ENCODE peak calls at places on chromosome 21, in nine cellular contexts. E is esophagus squamous epithelium; X is heart left ventricle; Z is posterior cingulate gyrus; Q is BJ; R is CD4-positive, alpha-beta T cell; H is GM12892; O is SJSA1; A is Right ventricle myocardium inferior. D is an unnamed sample.

GRCh38 chr21:33434770-33435360 is 31.7 kb downstream of the IFNGR2 start:
- DNase-seq in E (no peak), X (no peak), Z (no peak), Q (peak), R (no peak), H (peak), O (peak), A (no peak), D (no peak)

GRCh38 chr21:34881421-34881820 is 167.7 kb downstream of the RUNX1 start:
- DNase-seq in E (no peak), X (no peak), Z (no peak), Q (no peak), R (no peak), H (no peak), O (peak), A (no peak), D (no peak)

GRCh38 chr21:45515241-45516061 is 26.8 kb downstream of the SLC19A1 start:
- DNase-seq in E (no peak), X (no peak), Z (no peak), Q (no peak), R (no peak), H (no peak), O (no peak), A (peak), D (no peak)

GRCh38 chr21:39349211-39350093 is 564 bp upstream of the HMGN1 start:
- DNase-seq in E (peak), X (peak), Z (peak), Q (peak), R (peak), H (peak), O (peak), A (peak), D (peak)

GRCh38 chr21:44931137-44931500 is 8.7 kb upstream of the SLX9 start:
- DNase-seq in E (no peak), X (no peak), Z (no peak), Q (no peak), R (no peak), H (no peak), O (no peak), A (peak), D (no peak)

GRCh38 chr21:33121715-33122475 is 52.0 kb downstream of the OLIG1 start:
- DNase-seq in E (no peak), X (no peak), Z (no peak), Q (no peak), R (no peak), H (no peak), O (no peak), A (no peak), D (peak)

GRCh38 chr21:31410763-31411278 is 66.8 kb upstream of the TIAM1 start:
- DNase-seq in E (no peak), X (no peak), Z (no peak), Q (no peak), R (no peak), H (no peak), O (no peak), A (no peak), D (no peak)

GRCh38 chr21:41147096-41147978 is 20.6 kb upstream of the BACE2 start:
- DNase-seq in E (no peak), X (no peak), Z (no peak), Q (no peak), R (no peak), H (no peak), O (no peak), A (no peak), D (no peak)

GRCh38 chr21:14259669-14260458 is 43.9 kb downstream of the RBM11 start:
- DNase-seq in E (no peak), X (no peak), Z (no peak), Q (no peak), R (no peak), H (no peak), O (peak), A (no peak), D (peak)